ENCODE peak calls at places on chromosomes 16 and 17, in six cellular contexts. One of them, this sample, is unnamed.
A peak's percentile ranks its signal among the peaks of the same experiment; 100 is the strongest.

GRCh38 chr17:68719431-68719830 is 118.3 kb upstream of the FAM20A start:
- DNase-seq in GDM1: no peak
- DNase-seq in cardiac muscle cell: no peak
- DNase-seq in skeletal muscle cell: no peak
- DNase-seq in activated CD8-positive, alpha-beta memory T cell treated with anti-CD3 and anti-CD28 coated beads for 1 hour: no peak
- DNase-seq in psoas muscle: no peak
- DNase-seq in this sample: no peak

GRCh38 chr17:78001612-78002011 is 43.1 kb downstream of the TNRC6C start:
- DNase-seq in GDM1: no peak
- DNase-seq in cardiac muscle cell: no peak
- DNase-seq in skeletal muscle cell: no peak
- DNase-seq in activated CD8-positive, alpha-beta memory T cell treated with anti-CD3 and anti-CD28 coated beads for 1 hour: no peak
- DNase-seq in psoas muscle: no peak
- DNase-seq in this sample: no peak

GRCh38 chr17:7816926-7817642 is 16.9 kb upstream of the KDM6B start:
- DNase-seq in GDM1: no peak
- DNase-seq in cardiac muscle cell: peak; percentile 21
- DNase-seq in skeletal muscle cell: no peak
- DNase-seq in activated CD8-positive, alpha-beta memory T cell treated with anti-CD3 and anti-CD28 coated beads for 1 hour: no peak
- DNase-seq in psoas muscle: no peak
- DNase-seq in this sample: peak; percentile 50

GRCh38 chr16:52597073-52597771 is 50.3 kb upstream of the TOX3 start:
- DNase-seq in GDM1: no peak
- DNase-seq in cardiac muscle cell: no peak
- DNase-seq in skeletal muscle cell: no peak
- DNase-seq in activated CD8-positive, alpha-beta memory T cell treated with anti-CD3 and anti-CD28 coated beads for 1 hour: no peak
- DNase-seq in psoas muscle: no peak
- DNase-seq in this sample: no peak

GRCh38 chr16:31700530-31701388 is 172.8 kb upstream of the ZNF267 start:
- DNase-seq in GDM1: no peak
- DNase-seq in cardiac muscle cell: peak; percentile 90
- DNase-seq in skeletal muscle cell: no peak
- DNase-seq in activated CD8-positive, alpha-beta memory T cell treated with anti-CD3 and anti-CD28 coated beads for 1 hour: peak; percentile 80
- DNase-seq in psoas muscle: peak; percentile 79
- DNase-seq in this sample: peak; percentile 94

GRCh38 chr16:87058728-87059250 is 258.4 kb downstream of the C16orf95 start:
- DNase-seq in GDM1: no peak
- DNase-seq in cardiac muscle cell: no peak
- DNase-seq in skeletal muscle cell: no peak
- DNase-seq in activated CD8-positive, alpha-beta memory T cell treated with anti-CD3 and anti-CD28 coated beads for 1 hour: no peak
- DNase-seq in psoas muscle: no peak
- DNase-seq in this sample: no peak

GRCh38 chr16:58652741-58653140 is 23.1 kb upstream of the CNOT1 start:
- DNase-seq in GDM1: no peak
- DNase-seq in cardiac muscle cell: peak; percentile 63
- DNase-seq in skeletal muscle cell: no peak
- DNase-seq in activated CD8-positive, alpha-beta memory T cell treated with anti-CD3 and anti-CD28 coated beads for 1 hour: no peak
- DNase-seq in psoas muscle: no peak
- DNase-seq in this sample: no peak

GRCh38 chr17:17419621-17420020 is 57.2 kb upstream of the MED9 start:
- DNase-seq in GDM1: no peak
- DNase-seq in cardiac muscle cell: no peak
- DNase-seq in skeletal muscle cell: no peak
- DNase-seq in activated CD8-positive, alpha-beta memory T cell treated with anti-CD3 and anti-CD28 coated beads for 1 hour: no peak
- DNase-seq in psoas muscle: no peak
- DNase-seq in this sample: no peak

GRCh38 chr17:40551874-40552768 is 13.2 kb downstream of the CCR7 start:
- DNase-seq in GDM1: no peak
- DNase-seq in cardiac muscle cell: no peak
- DNase-seq in skeletal muscle cell: peak; percentile 99
- DNase-seq in activated CD8-positive, alpha-beta memory T cell treated with anti-CD3 and anti-CD28 coated beads for 1 hour: no peak
- DNase-seq in psoas muscle: peak; percentile 79
- DNase-seq in this sample: peak; percentile 56

GRCh38 chr17:76427457-76428231 is 25.3 kb downstream of the UBE2O start:
- DNase-seq in GDM1: no peak
- DNase-seq in cardiac muscle cell: no peak
- DNase-seq in skeletal muscle cell: peak; percentile 53
- DNase-seq in activated CD8-positive, alpha-beta memory T cell treated with anti-CD3 and anti-CD28 coated beads for 1 hour: no peak
- DNase-seq in psoas muscle: no peak
- DNase-seq in this sample: no peak

This sample was measured in Caco-2.